ENCODE peak calls at places on chromosomes 5 and 9, in ten cellular contexts. O, A, U, N, I, K, T, M, W and J are unnamed samples.

GRCh38 chr9:117247271-117247670 is 167.6 kb downstream of the ASTN2 start:
- DNase-seq in I (no peak), T (no peak), O (no peak), U (no peak), M (no peak), W (peak; percentile 36), N (peak; percentile 50), K (peak; percentile 67), A (peak; percentile 12), J (no peak)

GRCh38 chr9:117245225-117245624 is 169.6 kb downstream of the ASTN2 start:
- DNase-seq in T (no peak), A (no peak), I (no peak), K (no peak), N (no peak), M (peak; percentile 19), W (no peak), U (no peak), O (no peak), J (no peak)

GRCh38 chr5:171961117-171961516 is 45.3 kb downstream of the FBXW11 start:
- DNase-seq in M (no peak), N (no peak), I (peak; percentile 24), K (no peak), U (no peak), T (no peak), A (peak; percentile 60), O (no peak), W (no peak), J (no peak)

GRCh38 chr5:178642351-178642909 is 15.6 kb upstream of the CLK4 start:
- DNase-seq in I (no peak), A (no peak), W (peak; percentile 36), N (peak; percentile 100), T (peak; percentile 98), M (no peak), U (peak; percentile 53), K (no peak), O (peak; percentile 66), J (no peak)

GRCh38 chr5:96691503-96692303 is 29.5 kb downstream of the CAST start:
- DNase-seq in W (no peak), N (peak; percentile 74), U (no peak), A (no peak), T (no peak), K (no peak), M (no peak), I (no peak), O (no peak), J (no peak)

GRCh38 chr5:95842955-95843544 is 20.5 kb upstream of the GLRX start:
- DNase-seq in I (peak; percentile 54), M (no peak), N (peak; percentile 71), O (peak; percentile 77), K (peak; percentile 21), A (peak; percentile 79), U (peak; percentile 87), W (no peak), T (peak; percentile 84), J (peak; percentile 17)

GRCh38 chr9:121684381-121685145 is 33.1 kb downstream of the DAB2IP start:
- DNase-seq in I (peak; percentile 22), O (peak; percentile 26), A (peak; percentile 63), K (peak; percentile 90), W (peak; percentile 64), N (peak; percentile 47), M (no peak), U (peak; percentile 70), T (no peak), J (no peak)

GRCh38 chr5:141245250-141245717 is at the start of gene PCDHB15:
- DNase-seq in W (peak; percentile 20), M (no peak), U (no peak), N (peak; percentile 14), I (no peak), A (no peak), O (no peak), K (peak; percentile 92), T (no peak), J (peak; percentile 13)

GRCh38 chr9:135065151-135065550 is 22.3 kb upstream of the OLFM1 start:
- DNase-seq in O (no peak), A (no peak), I (no peak), N (no peak), T (no peak), K (no peak), M (no peak), W (no peak), U (no peak), J (no peak)

GRCh38 chr5:38808666-38809343 is 37.0 kb upstream of the OSMR start:
- DNase-seq in K (no peak), T (no peak), O (no peak), U (no peak), M (no peak), N (no peak), W (no peak), I (no peak), A (no peak), J (no peak)

GRCh38 chr5:41967401-41967800 is 42.3 kb downstream of the FBXO4 start:
- DNase-seq in T (peak; percentile 26), W (no peak), M (no peak), A (no peak), K (no peak), U (no peak), O (no peak), N (no peak), I (no peak), J (no peak)

GRCh38 chr9:25904701-25905100 is 226.5 kb upstream of the TUSC1 start:
- DNase-seq in U (no peak), A (no peak), N (no peak), M (no peak), W (no peak), K (no peak), O (no peak), I (no peak), T (no peak), J (no peak)

GRCh38 chr5:80584770-80585169 is 14.7 kb upstream of the ANKRD34B start:
- DNase-seq in M (no peak), U (no peak), T (no peak), K (no peak), W (no peak), N (no peak), O (no peak), A (no peak), I (no peak), J (no peak)

GRCh38 chr9:79955300-79955699 is 383.5 kb downstream of the TLE4 start:
- DNase-seq in U (no peak), K (peak; percentile 12), O (no peak), A (no peak), N (no peak), I (no peak), T (no peak), W (no peak), M (no peak), J (no peak)

GRCh38 chr9:27442464-27442863 is 81.6 kb upstream of the IFNK start:
- DNase-seq in A (no peak), I (no peak), T (no peak), N (no peak), M (no peak), K (no peak), U (no peak), O (no peak), W (no peak), J (no peak)

GRCh38 chr9:34732886-34733285 is 22.9 kb upstream of the CCL21 start:
- DNase-seq in M (no peak), T (no peak), U (no peak), O (no peak), A (no peak), N (no peak), K (no peak), I (no peak), W (no peak), J (no peak)

GRCh38 chr5:141637693-141638419 is 1.1 kb downstream of the RELL2 start:
- DNase-seq in T (no peak), A (peak; percentile 66), U (peak; percentile 79), O (peak; percentile 59), N (peak; percentile 52), I (peak; percentile 31), M (peak; percentile 12), K (peak; percentile 97), W (peak; percentile 31), J (peak; percentile 54)

GRCh38 chr9:16871358-16872151 is 1.1 kb upstream of the BNC2 start:
- DNase-seq in M (peak; percentile 11), N (peak; percentile 64), U (peak; percentile 84), A (no peak), K (peak; percentile 78), T (no peak), O (no peak), W (peak; percentile 21), I (no peak), J (no peak)

GRCh38 chr9:2321523-2322148 is 300.0 kb upstream of the VLDLR start:
- DNase-seq in K (no peak), U (no peak), M (no peak), A (no peak), I (no peak), O (no peak), W (no peak), N (no peak), T (no peak), J (no peak)

GRCh38 chr9:123425261-123425821 is 69.3 kb downstream of the CRB2 start:
- DNase-seq in U (no peak), T (no peak), W (no peak), O (no peak), I (no peak), K (no peak), A (no peak), M (no peak), N (no peak), J (no peak)

GRCh38 chr5:127373858-127374491 is 83.4 kb downstream of the MEGF10 start:
- DNase-seq in T (no peak), W (no peak), I (no peak), M (no peak), K (peak; percentile 75), A (no peak), U (no peak), O (no peak), N (no peak), J (no peak)

GRCh38 chr5:64487283-64487682 is 18.5 kb upstream of the RGS7BP start:
- DNase-seq in A (no peak), T (no peak), K (no peak), M (no peak), U (no peak), O (no peak), N (peak; percentile 26), I (no peak), W (no peak), J (no peak)

GRCh38 chr5:177402271-177403043 is 2.0 kb upstream of the PFN3 start:
- DNase-seq in W (peak; percentile 91), O (peak; percentile 62), N (peak; percentile 92), I (peak; percentile 72), U (peak; percentile 55), M (peak; percentile 57), T (peak; percentile 78), K (peak; percentile 97), A (peak; percentile 74), J (peak; percentile 42)

GRCh38 chr5:95938355-95938754 is 23.3 kb downstream of the ELL2 start:
- DNase-seq in O (no peak), N (no peak), A (no peak), M (no peak), U (no peak), T (no peak), K (no peak), I (no peak), W (no peak), J (no peak)